ENCODE peak calls at places on chromosomes 4 and X, in seven cellular contexts. Q, Y, L, S, U, V and G are unnamed samples.

GRCh38 chr4:143411527-143412480 is 75.1 kb downstream of the GAB1 start:
- DNase-seq in Q (peak; percentile 65), Y (no peak), L (peak; percentile 19), S (peak; percentile 3), U (no peak), V (no peak), G (no peak)

GRCh38 chrX:154541896-154542722 is 4.5 kb downstream of the G6PD start:
- DNase-seq in Q (peak; percentile 96), Y (peak; percentile 88), L (no peak), S (peak; percentile 91), U (peak; percentile 83), V (no peak), G (peak; percentile 70)

GRCh38 chr4:152500798-152501434 is 35.0 kb downstream of the FBXW7 start:
- DNase-seq in Q (peak; percentile 58), Y (no peak), L (peak; percentile 89), S (peak; percentile 82), U (peak; percentile 95), V (no peak), G (peak; percentile 35)

GRCh38 chrX:28851871-28852270 is 264.6 kb downstream of the IL1RAPL1 start:
- DNase-seq in Q (no peak), Y (no peak), L (no peak), S (no peak), U (no peak), V (no peak), G (no peak)

GRCh38 chr4:185540487-185541125 is 5.3 kb upstream of the PDLIM3 start:
- DNase-seq in Q (no peak), Y (no peak), L (no peak), S (no peak), U (no peak), V (no peak), G (no peak)

GRCh38 chr4:55347610-55348228 is 1.7 kb downstream of the SRD5A3 start:
- DNase-seq in Q (no peak), Y (no peak), L (no peak), S (no peak), U (no peak), V (no peak), G (no peak)

GRCh38 chr4:168832746-168833575 is 177.1 kb downstream of the CBR4 start:
- DNase-seq in Q (peak; percentile 66), Y (peak; percentile 78), L (peak; percentile 79), S (no peak), U (no peak), V (no peak), G (no peak)

GRCh38 chr4:3046623-3047022 is 27.7 kb downstream of the HTT-AS start:
- DNase-seq in Q (no peak), Y (no peak), L (no peak), S (no peak), U (no peak), V (no peak), G (no peak)

GRCh38 chrX:73021361-73022092 is 18.8 kb downstream of the PABPC1L2B start:
- DNase-seq in Q (no peak), Y (no peak), L (no peak), S (no peak), U (no peak), V (no peak), G (no peak)

DNA sequence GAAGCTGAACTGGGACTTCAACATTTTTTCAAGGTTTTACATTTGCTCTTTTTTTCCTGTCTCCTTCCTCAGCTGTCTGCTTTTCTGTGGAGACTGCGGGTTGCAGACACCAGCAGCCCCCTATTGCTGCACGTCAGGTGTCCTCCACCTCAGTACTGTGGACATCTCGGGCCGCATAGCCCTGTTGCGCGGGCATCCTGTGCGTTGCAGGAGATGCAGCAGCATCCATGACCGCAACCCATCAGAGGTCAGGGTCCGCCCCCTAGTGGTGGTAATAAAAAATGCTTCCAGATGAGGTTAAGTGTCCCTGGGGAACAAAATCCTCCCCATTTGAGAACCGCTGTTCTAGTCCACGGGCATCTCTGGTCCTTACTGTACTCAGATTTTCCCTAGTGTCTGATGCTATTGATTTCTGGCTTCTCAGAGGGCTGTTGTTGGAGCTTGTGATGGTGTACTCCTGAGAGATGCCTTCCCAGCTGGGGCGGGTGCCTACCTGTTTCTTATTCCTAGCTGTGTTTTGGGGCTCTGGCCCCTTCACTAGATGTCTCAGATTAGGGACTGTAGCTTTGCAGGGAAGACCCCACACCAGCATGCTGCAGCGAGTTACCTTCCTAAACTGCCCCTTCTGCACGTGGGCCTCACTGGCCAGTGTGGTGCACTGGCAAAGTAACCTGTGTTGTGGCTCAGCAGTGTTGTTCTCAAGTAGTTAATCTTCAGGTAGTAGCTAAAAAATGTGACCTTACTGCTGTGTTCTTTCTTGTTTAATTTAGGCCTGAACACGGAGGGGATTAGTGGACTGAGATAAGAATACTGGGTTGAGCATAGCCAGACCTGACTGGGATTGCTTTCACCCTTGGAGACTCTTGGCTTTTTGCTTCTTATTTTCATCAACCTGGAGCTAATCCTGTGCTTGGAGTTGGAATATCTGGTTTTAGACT is 28.2 kb downstream of the NSD2 start:
- DNase-seq in Q (peak; percentile 89), Y (peak; percentile 75), L (peak; percentile 88), S (peak; percentile 71), U (peak; percentile 56), V (peak; percentile 85), G (no peak)
- TF ChIP-seq CTCF in Q (peak; percentile 87), Y (peak; percentile 84), L (peak; percentile 90), S (peak; percentile 85), U (peak; percentile 76), V (peak; percentile 80), G (peak; percentile 83)

GRCh38 chr4:24513718-24514117 is 70.6 kb downstream of the DHX15 start:
- DNase-seq in Q (no peak), Y (no peak), L (no peak), S (no peak), U (no peak), V (no peak), G (no peak)

GRCh38 chr4:24517676-24518075 is 66.7 kb downstream of the DHX15 start:
- DNase-seq in Q (no peak), Y (no peak), L (no peak), S (no peak), U (no peak), V (no peak), G (no peak)

GRCh38 chr4:24515698-24516097 is 68.7 kb downstream of the DHX15 start:
- DNase-seq in Q (no peak), Y (no peak), L (no peak), S (no peak), U (no peak), V (no peak), G (no peak)

GRCh38 chr4:24516926-24517325 is 67.4 kb downstream of the DHX15 start:
- DNase-seq in Q (no peak), Y (no peak), L (no peak), S (no peak), U (no peak), V (no peak), G (no peak)

DNA sequence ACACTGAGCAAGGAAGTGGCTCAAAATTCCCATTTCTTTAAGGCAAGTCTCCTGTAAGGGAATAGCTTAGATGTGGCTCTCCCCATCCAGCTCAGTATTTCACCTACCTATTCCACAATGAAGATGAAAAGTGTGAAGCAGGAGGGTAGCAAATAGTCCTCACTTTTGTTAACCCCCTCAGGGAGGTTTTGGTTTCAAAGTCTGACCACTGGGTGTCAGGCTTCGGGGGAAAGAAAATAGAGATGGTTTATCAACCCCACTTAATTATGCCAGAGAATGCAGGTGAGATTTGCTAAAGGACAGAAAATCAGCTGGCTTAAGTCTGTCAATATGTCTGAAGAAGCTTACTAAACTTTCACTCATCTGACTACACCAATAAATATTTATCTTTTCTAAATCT is 69.5 kb downstream of the DHX15 start:
- DNase-seq in Q (no peak), Y (no peak), L (no peak), S (no peak), U (no peak), V (no peak), G (no peak)
- TF ChIP-seq CTCF in Q (no peak), Y (no peak), L (peak; percentile 36), S (peak; percentile 52), U (peak; percentile 43), V (peak; percentile 22), G (peak; percentile 25)

GRCh38 chrX:95903490-95903889 is 781.2 kb upstream of the DIAPH2 start:
- DNase-seq in Q (no peak), Y (no peak), L (peak; percentile 20), S (peak; percentile 2), U (no peak), V (no peak), G (no peak)
- TF ChIP-seq CTCF in Q (no peak), Y (no peak), L (peak; percentile 39), S (peak; percentile 22), U (no peak), V (no peak), G (no peak)

DNA sequence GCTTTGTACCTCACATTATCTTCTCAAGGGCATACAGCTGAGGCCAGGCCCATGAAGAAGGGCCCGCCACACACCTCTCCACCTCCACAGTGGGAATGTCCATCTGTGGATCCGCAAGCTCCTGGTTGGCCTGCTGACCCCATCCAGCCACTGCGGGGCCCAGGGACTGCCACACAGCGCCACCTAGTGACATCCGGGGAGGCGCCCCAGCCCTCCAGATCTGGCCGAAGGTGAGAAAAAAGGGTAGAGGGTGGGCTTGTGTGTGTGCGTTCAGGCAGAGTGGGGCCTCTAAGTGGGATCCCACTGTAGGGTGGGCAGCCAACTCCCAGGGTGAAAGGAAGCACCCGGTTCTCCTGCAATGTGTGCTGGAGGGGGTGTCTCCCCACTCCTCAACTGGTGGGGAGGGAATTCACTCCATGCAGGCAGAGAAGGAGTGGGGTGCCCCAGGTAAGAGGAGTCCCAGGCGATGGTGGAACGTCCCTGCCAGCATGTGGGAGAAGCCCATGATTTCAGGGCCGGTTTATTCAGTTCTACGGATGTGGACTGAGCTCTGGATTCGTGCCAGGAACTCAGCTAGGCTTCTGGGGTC is 117.3 kb downstream of the ENPP6 start:
- DNase-seq in Q (peak; percentile 67), Y (no peak), L (peak; percentile 67), S (peak; percentile 5), U (no peak), V (peak; percentile 80), G (no peak)
- TF ChIP-seq CTCF in Q (peak; percentile 58), Y (no peak), L (peak; percentile 70), S (no peak), U (no peak), V (peak; percentile 94), G (peak; percentile 19)

DNA sequence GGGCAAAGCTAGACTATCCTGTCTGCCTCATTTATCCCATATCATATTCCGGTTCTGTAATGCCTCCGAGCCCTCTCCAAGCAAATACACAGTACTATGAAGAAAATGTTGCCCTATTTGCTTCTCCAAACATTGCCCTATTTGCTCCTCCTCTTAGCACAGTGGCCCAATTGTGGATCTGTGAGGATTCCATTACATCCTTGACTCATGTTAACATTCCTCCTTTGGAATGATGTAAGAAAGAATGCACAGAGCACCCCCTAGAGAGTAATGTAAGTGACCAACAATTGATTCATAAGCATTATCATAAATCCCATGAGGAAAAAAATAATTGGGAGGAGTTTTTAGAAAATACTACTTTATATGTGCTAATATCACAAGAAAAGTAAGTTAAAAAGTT is 11.3 kb upstream of the BTC start:
- DNase-seq in Q (no peak), Y (no peak), L (no peak), S (peak; percentile 77), U (peak; percentile 9), V (no peak), G (no peak)
- TF ChIP-seq CTCF in Q (no peak), Y (no peak), L (no peak), S (no peak), U (no peak), V (no peak), G (no peak)